ENCODE peak calls at places on chromosome 6, in four cellular contexts. S is keratinocyte, G is HepG2, J is endothelial cell of umbilical vein. X is an unnamed sample.

GRCh38 chr6:17820055-17820454 is 113.3 kb upstream of the NUP153 start:
- DNase-seq in S (no peak), G (peak), J (no peak), X (peak)

GRCh38 chr6:11700118-11700718 is 78.4 kb downstream of the ADTRP start:
- DNase-seq in J (peak), G (peak), S (no peak), X (peak)

GRCh38 chr6:157068691-157069228 is 254.6 kb downstream of the TMEM242 start:
- DNase-seq in G (no peak), J (no peak), S (no peak), X (peak)

GRCh38 chr6:22421187-22421586 is 124.4 kb upstream of the PRL start:
- DNase-seq in J (no peak), G (no peak), S (no peak), X (peak)

GRCh38 chr6:84967389-84967788 is 203.0 kb upstream of the TBX18 start:
- DNase-seq in G (peak), S (no peak), J (peak), X (peak)

GRCh38 chr6:46246081-46246480 is 75.3 kb upstream of the ENPP5 start:
- DNase-seq in G (no peak), J (no peak), S (no peak), X (no peak)

GRCh38 chr6:14270925-14271791 is 153.6 kb downstream of the CD83 start:
- DNase-seq in G (no peak), J (no peak), S (peak), X (peak)

GRCh38 chr6:118872726-118873125 is 21.2 kb upstream of the ASF1A start:
- DNase-seq in J (no peak), G (no peak), S (no peak), X (peak)

GRCh38 chr6:28585335-28585734 is 59.7 kb downstream of the GPX5 start:
- DNase-seq in J (no peak), G (peak), S (no peak), X (peak)

GRCh38 chr6:170067923-170068360 is 222.9 kb downstream of the DLL1 start:
- DNase-seq in G (no peak), S (no peak), J (no peak), X (no peak)

GRCh38 chr6:45586216-45587171 is 208.8 kb upstream of the SUPT3H start:
- DNase-seq in G (no peak), J (no peak), S (peak), X (peak)

GRCh38 chr6:38378801-38379200 is 260.9 kb downstream of the BTBD9 start:
- DNase-seq in J (no peak), G (no peak), S (no peak), X (peak)

GRCh38 chr6:11207199-11207968 is 25.1 kb downstream of the NEDD9 start:
- DNase-seq in S (peak), G (peak), J (peak), X (peak)

GRCh38 chr6:108622601-108623335 is 62.1 kb downstream of the FOXO3 start:
- DNase-seq in J (no peak), S (no peak), G (no peak), X (no peak)

GRCh38 chr6:137928286-137928685 is 61.2 kb downstream of the TNFAIP3 start:
- DNase-seq in S (no peak), G (no peak), J (no peak), X (no peak)

GRCh38 chr6:11006060-11006459 is 38.0 kb downstream of the ELOVL2 start:
- DNase-seq in G (peak), J (no peak), S (no peak), X (no peak)

GRCh38 chr6:112287836-112288235 is 33.5 kb upstream of the LAMA4 start:
- DNase-seq in J (no peak), S (no peak), G (no peak), X (no peak)

GRCh38 chr6:71509142-71509541 is 220.5 kb downstream of the OGFRL1 start:
- DNase-seq in J (peak), G (no peak), S (no peak), X (no peak)

GRCh38 chr6:44662461-44663121 is 275.1 kb downstream of the CDC5L start:
- DNase-seq in S (no peak), G (peak), J (no peak), X (no peak)

GRCh38 chr6:132096245-132096644 is 145.1 kb upstream of the CCN2 start:
- DNase-seq in J (no peak), G (peak), S (no peak), X (no peak)

GRCh38 chr6:163943647-163944395 is 529.3 kb downstream of the QKI start:
- DNase-seq in G (no peak), S (no peak), J (no peak), X (no peak)
- H3K9ac ChIP-seq in G (no peak), S (no peak), J (no peak), X (no peak)

GRCh38 chr6:89412071-89413005 is at the start of gene RRAGD:
- DNase-seq in S (no peak), G (no peak), J (no peak), X (peak)
- TF ChIP-seq CTCF in S (no peak), G (no peak), J (no peak), X (no peak)

GRCh38 chr6:163459536-163459935 is 45.0 kb downstream of the QKI start:
- DNase-seq in G (no peak), J (no peak), S (no peak), X (no peak)
- H3K9ac ChIP-seq in G (no peak), J (no peak), S (no peak), X (no peak)

DNA sequence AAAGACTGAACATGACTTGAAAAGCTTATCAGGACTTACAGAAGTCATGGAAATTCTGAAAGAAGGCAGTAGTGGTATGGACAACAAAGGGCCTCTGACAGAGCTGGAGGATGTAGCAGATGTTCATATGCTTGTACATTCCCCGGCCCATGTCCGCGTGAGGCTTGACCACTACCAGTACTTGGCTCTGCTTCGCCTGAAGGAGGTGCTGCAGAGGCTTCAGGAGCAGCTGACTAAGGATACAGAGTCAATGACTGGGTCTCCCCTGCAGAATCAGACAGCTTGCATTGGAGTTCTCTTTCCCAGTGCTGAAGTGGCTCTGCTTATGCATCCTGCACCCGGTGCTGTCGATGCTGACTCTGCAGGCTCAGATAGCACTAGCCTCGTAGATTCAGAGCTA is 29.2 kb downstream of the TAF11 start:
- DNase-seq in J (no peak), S (no peak), G (peak), X (no peak)
- TF ChIP-seq CTCF in J (no peak), S (no peak), G (peak), X (peak)

DNA sequence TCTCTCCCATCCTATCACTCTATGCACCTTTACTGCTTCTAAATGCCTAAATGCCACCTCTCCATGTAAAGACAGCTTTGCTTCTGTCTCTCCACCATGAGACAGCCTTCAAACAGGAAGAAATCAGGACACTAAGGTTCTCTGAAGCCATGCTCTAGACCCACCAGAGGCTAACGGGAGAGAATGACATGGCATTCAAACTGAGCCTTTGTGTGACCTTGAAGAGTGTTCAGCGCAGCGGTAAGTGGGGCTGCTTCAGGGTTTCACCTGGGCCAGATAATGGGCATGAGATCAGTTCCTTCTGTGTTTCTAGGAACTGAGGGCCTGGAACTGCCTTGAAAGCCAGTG is 20.1 kb downstream of the FAM50B start:
- DNase-seq in G (peak), S (no peak), J (no peak), X (no peak)
- H3K9ac ChIP-seq in G (peak), S (no peak), J (no peak), X (no peak)

GRCh38 chr6:43303751-43304331 is 4.8 kb downstream of the CRIP3 start:
- DNase-seq in G (no peak), J (no peak), S (no peak), X (no peak)

GRCh38 chr6:43304361-43304760 is 4.3 kb downstream of the CRIP3 start:
- DNase-seq in S (no peak), G (no peak), J (no peak), X (no peak)

GRCh38 chr6:43299338-43300293 is 1.6 kb downstream of the SLC22A7 start:
- DNase-seq in G (no peak), S (no peak), J (no peak), X (no peak)

GRCh38 chr6:43301081-43301870 is 3.2 kb downstream of the SLC22A7 start:
- DNase-seq in G (no peak), S (no peak), J (no peak), X (no peak)

GRCh38 chr6:43302126-43302525 is 4.1 kb downstream of the SLC22A7 start:
- DNase-seq in S (no peak), G (no peak), J (no peak), X (no peak)
- TF ChIP-seq CTCF in S (no peak), G (no peak), J (no peak), X (no peak)